ENCODE peak calls at places on chromosomes 6 and 20, in ten cellular contexts. F is Peyer's patch, Z is A549, R is ovary, P is heart left ventricle, X is GM12892, E is uterus, J is tibial nerve, B is adrenal gland, I is lower leg skin. A is an unnamed sample.

GRCh38 chr6:152543519-152543918 is 93.6 kb downstream of the SYNE1 start:
- DNase-seq in F (no peak), Z (no peak), R (no peak), P (no peak), X (no peak), E (no peak), J (no peak), B (no peak), I (no peak), A (no peak)

GRCh38 chr6:88381289-88381642 is 215.1 kb upstream of the CNR1 start:
- DNase-seq in F (no peak), Z (no peak), R (peak), P (no peak), X (no peak), E (no peak), J (no peak), B (no peak), I (no peak), A (no peak)

GRCh38 chr6:67966830-67967229 is 668.3 kb upstream of the ADGRB3 start:
- DNase-seq in F (no peak), Z (no peak), R (no peak), P (no peak), X (no peak), E (no peak), J (no peak), B (no peak), I (no peak), A (no peak)

GRCh38 chr6:37630281-37630799 is 67.3 kb downstream of the MDGA1 start:
- DNase-seq in F (no peak), Z (peak), R (no peak), P (no peak), X (no peak), E (no peak), J (no peak), B (peak), I (peak), A (peak)

GRCh38 chr6:24554474-24554873 is 59.7 kb downstream of the ALDH5A1 start:
- DNase-seq in F (no peak), Z (no peak), R (no peak), P (no peak), X (no peak), E (no peak), J (no peak), B (no peak), I (no peak), A (no peak)

GRCh38 chr6:77620290-77620882 is 32.5 kb upstream of the MEI4 start:
- DNase-seq in F (no peak), Z (no peak), R (no peak), P (no peak), X (no peak), E (no peak), J (no peak), B (peak), I (no peak), A (no peak)

GRCh38 chr6:2875840-2876207 is 27.3 kb downstream of the SERPINB9 start:
- DNase-seq in F (peak), Z (no peak), R (no peak), P (peak), X (no peak), E (no peak), J (no peak), B (peak), I (no peak), A (peak)

GRCh38 chr20:58342104-58342945 is 32.8 kb downstream of the RAB22A start:
- DNase-seq in F (no peak), Z (peak), R (no peak), P (no peak), X (no peak), E (no peak), J (no peak), B (no peak), I (no peak), A (no peak)

GRCh38 chr20:51574248-51575033 is 31.9 kb upstream of the NFATC2 start:
- DNase-seq in F (no peak), Z (no peak), R (no peak), P (no peak), X (no peak), E (no peak), J (no peak), B (no peak), I (no peak), A (no peak)

GRCh38 chr20:53708129-53708968 is 114.7 kb upstream of the ZNF217 start:
- DNase-seq in F (no peak), Z (no peak), R (no peak), P (no peak), X (no peak), E (no peak), J (no peak), B (no peak), I (no peak), A (no peak)

GRCh38 chr20:49750611-49751396 is 37.1 kb upstream of the B4GALT5 start:
- DNase-seq in F (no peak), Z (no peak), R (no peak), P (no peak), X (no peak), E (no peak), J (no peak), B (no peak), I (peak), A (peak)

GRCh38 chr20:49751397-49751735 is 37.7 kb upstream of the B4GALT5 start:
- DNase-seq in F (no peak), Z (no peak), R (no peak), P (no peak), X (no peak), E (no peak), J (no peak), B (no peak), I (no peak), A (no peak)

GRCh38 chr20:49752504-49752903 is 38.8 kb upstream of the B4GALT5 start:
- DNase-seq in F (no peak), Z (no peak), R (no peak), P (no peak), X (no peak), E (no peak), J (no peak), B (no peak), I (no peak), A (no peak)

GRCh38 chr20:49748525-49748838 is 34.8 kb upstream of the B4GALT5 start:
- DNase-seq in F (no peak), Z (no peak), R (no peak), P (no peak), X (no peak), E (no peak), J (no peak), B (no peak), I (no peak), A (no peak)

DNA sequence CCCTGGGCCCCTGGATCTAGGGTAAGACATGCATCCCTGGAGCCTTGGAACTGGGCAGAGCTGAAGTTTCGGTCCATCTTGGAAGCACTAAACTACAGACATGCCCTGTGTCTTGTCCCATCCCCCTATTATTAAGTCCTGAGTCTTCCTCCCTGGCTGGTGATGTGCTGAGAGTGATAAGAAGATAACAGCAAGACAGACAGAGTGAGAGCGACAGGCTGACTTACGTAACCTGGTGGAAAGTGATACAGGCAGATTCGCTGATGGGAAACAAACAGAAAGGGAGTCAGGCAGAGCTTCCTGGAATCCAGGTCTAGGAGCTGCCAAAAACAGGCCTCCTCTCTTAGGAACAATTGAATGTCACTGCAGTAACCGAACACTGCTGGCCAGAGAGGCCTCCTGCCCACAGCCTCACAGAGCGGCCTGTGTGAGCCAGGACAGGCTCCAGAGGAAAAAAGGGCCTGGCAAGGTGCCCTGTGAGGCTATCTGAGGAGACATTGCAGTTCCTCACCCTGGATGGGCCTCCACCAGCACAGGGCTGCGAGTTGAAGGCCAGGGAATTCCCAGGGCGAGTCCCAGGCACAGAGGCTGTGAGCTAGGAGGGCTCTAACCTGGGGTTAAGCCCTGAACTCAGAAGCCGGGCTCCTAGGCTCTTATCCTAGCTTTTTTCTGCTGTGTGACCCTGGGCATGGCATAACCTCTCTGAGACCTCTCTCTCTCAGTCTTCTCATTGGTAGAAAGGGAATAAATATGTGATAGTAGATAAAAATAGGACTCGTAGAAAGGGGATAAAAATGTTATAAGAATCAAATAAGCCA is 34.2 kb upstream of the B4GALT5 start:
- DNase-seq in F (peak), Z (no peak), R (peak), P (peak), X (no peak), E (peak), J (peak), B (peak), I (peak), A (peak)
- TF ChIP-seq POLR2A in F (no peak), Z (no peak), R (no peak), P (no peak), X (no peak), E (no peak), J (no peak), B (peak), I (no peak), A (no peak)

GRCh38 chr6:147311218-147311617 is 107.0 kb downstream of the STXBP5 start:
- DNase-seq in F (no peak), Z (no peak), R (no peak), P (no peak), X (no peak), E (no peak), J (no peak), B (no peak), I (no peak), A (no peak)

GRCh38 chr6:147310511-147310910 is 106.3 kb downstream of the STXBP5 start:
- DNase-seq in F (no peak), Z (no peak), R (no peak), P (no peak), X (no peak), E (no peak), J (no peak), B (no peak), I (no peak), A (no peak)
- TF ChIP-seq POLR2A in F (no peak), Z (no peak), R (no peak), P (no peak), X (no peak), E (no peak), J (no peak), B (no peak), I (no peak), A (no peak)

DNA sequence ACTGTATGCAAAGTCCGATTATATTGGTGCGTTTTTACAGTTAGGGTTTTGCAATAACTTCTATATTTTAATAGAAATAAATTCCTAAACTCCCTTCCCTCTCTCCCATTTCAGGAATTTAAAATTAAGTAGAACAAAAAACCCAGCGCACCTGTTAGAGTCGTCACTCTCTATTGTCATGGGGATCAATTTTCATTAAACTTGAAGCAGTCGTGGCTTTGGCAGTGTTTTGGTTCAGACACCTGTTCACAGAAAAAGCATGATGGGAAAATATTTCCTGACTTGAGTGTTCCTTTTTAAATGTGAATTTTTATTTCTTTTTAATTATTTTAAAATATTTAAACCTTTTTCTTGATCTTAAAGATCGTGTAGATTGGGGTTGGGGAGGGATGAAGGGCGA is 13.7 kb upstream of the PLCG1 start:
- DNase-seq in F (no peak), Z (no peak), R (no peak), P (no peak), X (no peak), E (no peak), J (no peak), B (no peak), I (no peak), A (no peak)
- TF ChIP-seq POLR2A in F (no peak), Z (no peak), R (no peak), P (no peak), X (no peak), E (no peak), J (no peak), B (no peak), I (no peak), A (no peak)

DNA sequence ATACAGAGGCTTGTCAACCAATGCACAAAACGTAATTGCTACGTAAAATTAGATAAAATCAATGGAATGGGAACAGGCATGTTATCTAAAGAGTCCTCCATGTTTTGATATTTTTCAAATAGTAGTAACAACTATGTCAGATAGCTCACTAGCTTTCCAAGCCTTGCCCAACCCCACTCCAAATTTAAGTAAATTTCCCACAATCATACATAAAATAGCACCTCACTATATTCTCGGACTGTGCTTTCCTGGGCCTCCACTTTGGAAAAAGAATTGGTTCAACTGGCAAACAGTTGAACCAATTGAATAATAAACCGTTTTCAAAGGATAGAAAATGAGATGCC is 3.6 kb downstream of the HAO1 start:
- DNase-seq in F (no peak), Z (no peak), R (no peak), P (no peak), X (no peak), E (no peak), J (no peak), B (no peak), I (no peak), A (no peak)
- TF ChIP-seq POLR2A in F (no peak), Z (no peak), R (no peak), P (no peak), X (no peak), E (no peak), J (no peak), B (no peak), I (no peak), A (no peak)

GRCh38 chr6:130617658-130618057 is 209.5 kb upstream of the SMLR1 start:
- DNase-seq in F (no peak), Z (no peak), R (no peak), P (no peak), X (no peak), E (no peak), J (no peak), B (no peak), I (no peak), A (no peak)

GRCh38 chr6:130624046-130624445 is 203.2 kb upstream of the SMLR1 start:
- DNase-seq in F (no peak), Z (no peak), R (no peak), P (no peak), X (no peak), E (no peak), J (no peak), B (no peak), I (no peak), A (no peak)

GRCh38 chr6:130625825-130626500 is 201.2 kb upstream of the SMLR1 start:
- DNase-seq in F (no peak), Z (no peak), R (no peak), P (no peak), X (peak), E (no peak), J (no peak), B (no peak), I (no peak), A (no peak)

GRCh38 chr6:130620338-130620781 is 206.8 kb upstream of the SMLR1 start:
- DNase-seq in F (no peak), Z (no peak), R (no peak), P (no peak), X (no peak), E (no peak), J (no peak), B (no peak), I (no peak), A (no peak)

DNA sequence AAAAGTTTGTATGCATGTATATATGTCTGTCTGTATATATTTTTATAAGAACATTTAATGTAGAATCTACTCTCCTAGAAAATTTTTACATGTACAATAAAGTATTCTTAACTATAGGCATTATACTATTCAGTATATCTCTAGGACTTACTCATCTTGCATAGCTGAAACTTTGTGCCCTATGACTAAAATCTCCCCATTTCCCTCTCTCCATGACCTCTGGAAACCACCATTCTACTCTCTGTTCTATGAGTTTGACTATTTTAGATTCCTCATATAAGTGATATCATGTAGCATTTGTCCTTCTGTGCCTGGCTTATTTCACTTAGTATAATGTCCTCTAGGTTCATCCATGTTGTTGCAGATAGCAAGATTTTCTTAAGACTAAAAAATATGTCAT is 205.1 kb upstream of the SMLR1 start:
- DNase-seq in F (no peak), Z (no peak), R (no peak), P (no peak), X (no peak), E (no peak), J (no peak), B (no peak), I (no peak), A (no peak)
- TF ChIP-seq POLR2A in F (no peak), Z (no peak), R (no peak), P (no peak), X (no peak), E (no peak), J (no peak), B (no peak), I (no peak), A (no peak)

A was measured in upper lobe of left lung.